ENCODE peak calls at places on chromosomes 6 and 20, in four cellular contexts. A is SK-N-SH, U is ovary, H is K562. B is an unnamed sample.

GRCh38 chr6:75188221-75188620 is 17.6 kb downstream of the COL12A1 start:
- DNase-seq in A (no peak), U (no peak), H (no peak), B (no peak)

GRCh38 chr6:30988209-30988825 is 4.8 kb downstream of the MUC21 start:
- DNase-seq in A (peak), U (no peak), H (peak), B (no peak)

GRCh38 chr6:20841806-20842205 is 307.5 kb downstream of the CDKAL1 start:
- DNase-seq in A (no peak), U (no peak), H (no peak), B (no peak)

GRCh38 chr6:166364480-166364879 is 18.3 kb downstream of the MPC1 start:
- DNase-seq in A (no peak), U (no peak), H (no peak), B (no peak)

GRCh38 chr20:19828233-19828632 is 70.2 kb downstream of the RIN2 start:
- DNase-seq in A (no peak), U (no peak), H (no peak), B (peak)

GRCh38 chr6:1463751-1464397 is 74.5 kb downstream of the FOXF2 start:
- DNase-seq in A (no peak), U (no peak), H (no peak), B (no peak)

GRCh38 chr6:105179244-105180065 is at the start of gene POPDC3:
- DNase-seq in A (peak), U (no peak), H (no peak), B (peak)

GRCh38 chr20:52789716-52790115 is 182.4 kb upstream of the TSHZ2 start:
- DNase-seq in A (no peak), U (no peak), H (no peak), B (no peak)

GRCh38 chr6:166262738-166263515 is 45.3 kb downstream of the PRR18 start:
- DNase-seq in A (no peak), U (no peak), H (no peak), B (no peak)

GRCh38 chr6:160986831-160987230 is 4.7 kb upstream of the MAP3K4 start:
- DNase-seq in A (no peak), U (no peak), H (no peak), B (no peak)

GRCh38 chr6:139647816-139648215 is 273.4 kb upstream of the CITED2 start:
- DNase-seq in A (no peak), U (no peak), H (no peak), B (no peak)

GRCh38 chr6:142693446-142693845 is 251.5 kb downstream of the HIVEP2 start:
- DNase-seq in A (no peak), U (no peak), H (no peak), B (no peak)

GRCh38 chr6:109311481-109311880 is 70.8 kb downstream of the CD164 start:
- DNase-seq in A (no peak), U (no peak), H (no peak), B (no peak)

GRCh38 chr6:27144740-27145079 is 102.8 kb upstream of the PRSS16 start:
- DNase-seq in A (no peak), U (no peak), H (no peak), B (no peak)

GRCh38 chr20:60108397-60108796 is 150.2 kb downstream of the CDH26 start:
- DNase-seq in A (no peak), U (no peak), H (no peak), B (no peak)

GRCh38 chr20:6583134-6583738 is 184.2 kb upstream of the BMP2 start:
- DNase-seq in A (peak), U (no peak), H (no peak), B (peak)

GRCh38 chr6:149963462-149964242 is at the start of gene ULBP1:
- DNase-seq in A (peak), U (peak), H (peak), B (peak)

GRCh38 chr6:4350571-4351505 is 215.5 kb upstream of the ECI2 start:
- DNase-seq in A (no peak), U (no peak), H (no peak), B (no peak)

GRCh38 chr20:25057234-25058050 is 497 bp downstream of the ACSS1 start:
- DNase-seq in A (peak), U (peak), H (peak), B (peak)

GRCh38 chr6:151015320-151015719 is 149.8 kb downstream of the MTHFD1L start:
- DNase-seq in A (no peak), U (no peak), H (no peak), B (no peak)

GRCh38 chr20:54556406-54556805 is 81.0 kb downstream of the DOK5 start:
- DNase-seq in A (no peak), U (no peak), H (no peak), B (no peak)

GRCh38 chr20:40689100-40689942 is at the start of gene MAFB:
- DNase-seq in A (peak), U (peak), H (peak), B (peak)

GRCh38 chr6:41193171-41193734 is 7.7 kb downstream of the TREML2 start:
- DNase-seq in A (no peak), U (no peak), H (no peak), B (no peak)

GRCh38 chr20:6037082-6037481 is 16.8 kb downstream of the LRRN4 start:
- DNase-seq in A (no peak), U (no peak), H (no peak), B (no peak)

GRCh38 chr6:109388265-109388664 is 6.0 kb upstream of the CD164 start:
- DNase-seq in A (no peak), U (no peak), H (no peak), B (no peak)

GRCh38 chr6:146850238-146850896 is 251.6 kb downstream of the ADGB start:
- DNase-seq in A (no peak), U (no peak), H (no peak), B (no peak)

GRCh38 chr6:146850981-146851380 is 252.2 kb downstream of the ADGB start:
- DNase-seq in A (no peak), U (no peak), H (no peak), B (no peak)

GRCh38 chr6:146851837-146852236 is 253.1 kb downstream of the ADGB start:
- DNase-seq in A (no peak), U (no peak), H (no peak), B (no peak)

GRCh38 chr6:146847426-146847825 is 248.7 kb downstream of the ADGB start:
- DNase-seq in A (no peak), U (no peak), H (no peak), B (no peak)
- TF ChIP-seq EP300 in A (no peak), U (no peak), H (no peak), B (no peak)

DNA sequence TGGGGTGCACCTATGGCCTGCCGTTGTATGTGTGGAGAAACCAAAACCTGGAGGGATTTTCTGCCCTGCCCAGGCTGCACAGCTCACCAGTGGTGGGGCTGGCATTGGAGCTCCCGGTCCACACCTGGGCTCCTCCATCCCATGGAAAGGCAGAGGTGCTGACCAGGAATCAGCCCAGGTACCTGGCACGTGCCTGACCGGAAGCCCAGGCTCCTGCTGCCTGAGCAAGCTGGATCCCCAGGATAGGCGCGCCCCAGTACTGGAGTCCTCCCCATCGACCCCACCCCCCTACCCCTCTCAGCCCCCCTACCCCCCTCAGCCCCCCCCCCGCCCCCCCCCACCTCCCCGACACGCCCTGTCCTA is 39.9 kb upstream of the HMGA1 start:
- DNase-seq in A (no peak), U (no peak), H (peak), B (no peak)
- H3K4me3 ChIP-seq in A (peak), U (peak), H (no peak), B (no peak)

DNA sequence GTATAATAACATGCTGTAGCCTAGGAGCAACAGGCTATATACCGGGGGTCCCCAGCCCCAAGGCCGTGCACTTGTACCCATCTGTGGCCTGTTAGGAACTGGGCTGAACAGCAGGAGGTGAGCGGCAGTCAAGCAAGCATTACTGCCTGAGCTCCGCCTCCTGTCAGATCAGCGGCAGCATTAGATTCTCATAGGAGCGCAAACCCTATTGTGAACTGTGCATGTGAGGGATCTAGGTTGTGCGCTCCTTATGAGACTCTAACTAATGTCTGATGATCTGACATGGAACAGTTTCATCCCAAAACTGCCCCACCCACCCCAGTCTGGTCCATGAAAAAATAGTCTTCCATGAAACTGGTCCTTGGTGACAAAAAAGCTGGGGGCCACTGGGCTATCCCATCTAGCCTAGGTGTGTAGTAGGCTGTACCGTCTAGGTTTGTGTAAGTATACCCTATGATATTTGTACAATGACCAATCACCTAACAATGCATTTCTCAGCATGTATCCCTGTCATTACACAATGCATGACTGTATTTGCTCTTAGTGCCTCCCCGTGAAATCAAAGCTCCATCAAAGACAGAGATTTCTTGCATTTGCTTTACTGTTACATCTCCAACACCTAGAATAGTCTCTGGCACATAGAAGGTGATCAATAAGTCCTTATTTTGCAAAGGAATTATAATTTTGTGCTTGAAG is 30.8 kb downstream of the NHSL1 start:
- DNase-seq in A (no peak), U (no peak), H (no peak), B (peak)
- TF ChIP-seq EP300 in A (no peak), U (no peak), H (no peak), B (peak)

DNA sequence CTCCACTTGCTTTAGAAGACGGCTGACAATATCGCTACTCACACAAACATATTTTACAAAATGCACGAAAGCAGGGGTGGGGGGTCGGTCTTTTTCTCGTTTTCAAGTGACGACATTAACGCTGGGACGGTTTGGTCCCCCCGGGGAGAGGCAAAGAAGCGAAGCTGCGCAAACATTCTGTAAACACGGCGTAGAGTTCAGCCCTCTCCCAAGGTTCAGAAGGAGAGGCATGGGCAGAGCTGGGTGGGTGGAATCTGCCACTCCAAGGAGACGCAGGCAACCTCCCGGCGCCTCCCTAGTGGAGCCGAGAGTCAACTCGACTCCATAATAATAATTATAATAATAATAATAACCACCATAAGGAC is 2.4 kb downstream of the NKX2-2 start:
- DNase-seq in A (peak), U (no peak), H (no peak), B (no peak)
- H3K4me3 ChIP-seq in A (no peak), U (no peak), H (no peak), B (no peak)

DNA sequence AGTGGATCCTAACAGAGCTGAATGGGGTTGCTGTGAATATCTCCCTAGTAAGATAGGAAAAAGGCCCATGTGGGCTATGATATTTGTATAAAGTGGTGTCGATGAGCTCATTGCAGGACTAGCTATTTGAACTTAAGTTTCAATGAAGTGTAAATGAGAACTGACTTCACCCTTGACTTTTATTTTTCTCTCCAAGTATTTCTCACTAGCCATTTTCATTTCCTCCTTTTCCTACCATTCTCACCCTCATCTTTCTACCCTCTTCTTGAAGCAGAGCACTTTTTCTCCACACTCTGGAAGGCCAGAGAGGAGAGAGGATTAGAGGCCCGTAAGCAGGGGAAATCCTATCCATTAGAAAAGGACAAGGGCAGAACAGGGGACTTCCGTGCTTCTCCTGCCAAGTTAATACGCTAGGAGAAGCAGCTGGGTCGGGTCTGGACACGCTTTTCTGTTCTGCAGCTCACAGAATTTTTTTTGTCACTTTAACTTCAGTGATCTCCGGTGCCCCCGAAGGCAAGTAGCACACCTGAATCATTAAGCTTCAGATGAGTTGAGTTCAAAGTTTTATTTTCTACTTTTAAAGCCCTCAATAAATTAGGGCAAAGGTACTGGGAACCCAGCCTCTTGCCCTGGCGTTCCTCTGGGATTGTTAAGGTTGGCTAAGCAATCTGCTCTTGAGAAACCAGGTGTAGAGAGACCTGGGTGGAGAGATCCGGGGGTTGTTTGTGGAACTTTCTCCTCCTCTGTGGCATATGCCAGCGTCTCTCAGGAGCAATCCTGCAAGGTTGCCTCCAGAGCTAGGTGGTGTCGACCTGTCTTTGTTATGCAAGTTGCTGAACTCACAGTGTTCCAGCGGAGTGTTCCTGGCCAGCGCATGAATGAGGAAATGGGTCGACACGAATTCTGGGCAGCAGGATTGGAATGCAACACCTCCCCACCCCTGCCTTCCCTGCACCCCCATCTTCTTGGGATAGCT is 56.2 kb upstream of the ARID1B start:
- DNase-seq in A (no peak), U (peak), H (no peak), B (peak)
- TF ChIP-seq EP300 in A (no peak), U (no peak), H (no peak), B (no peak)

GRCh38 chr20:49230575-49231211 is 11.5 kb downstream of the DDX27 start:
- DNase-seq in A (no peak), U (no peak), H (no peak), B (no peak)
- H3K4me3 ChIP-seq in A (no peak), U (no peak), H (no peak), B (no peak)

GRCh38 chr6:98947411-98948292 is at the start of gene FBXL4:
- DNase-seq in A (peak), U (peak), H (peak), B (peak)
- TF ChIP-seq EP300 in A (no peak), U (no peak), H (no peak), B (no peak)